ENCODE peak calls at places on chromosomes 1 and 21, in eight cellular contexts. N, H, P, Y, D, O, W and Z are unnamed samples.

GRCh38 chr1:53219711-53220110 is 723 bp downstream of the CZIB start:
- DNase-seq in N (no peak), H (no peak), P (no peak), Y (no peak), D (no peak), O (no peak), W (no peak), Z (no peak)

GRCh38 chr1:153610334-153611023 is 2.5 kb downstream of the S100A16 start:
- DNase-seq in N (no peak), H (no peak), P (no peak), Y (no peak), D (peak; percentile 82), O (no peak), W (no peak), Z (no peak)

GRCh38 chr1:93348104-93348780 is 2.5 kb downstream of the DR1 start:
- DNase-seq in N (no peak), H (no peak), P (no peak), Y (no peak), D (no peak), O (no peak), W (no peak), Z (no peak)

GRCh38 chr1:93061895-93062792 is 16.9 kb upstream of the MTF2 start:
- DNase-seq in N (no peak), H (peak; percentile 29), P (no peak), Y (no peak), D (peak; percentile 39), O (peak; percentile 51), W (no peak), Z (peak; percentile 49)

GRCh38 chr21:45786660-45787059 is 143.1 kb downstream of the PCBP3 start:
- DNase-seq in N (no peak), H (no peak), P (no peak), Y (no peak), D (no peak), O (no peak), W (no peak), Z (no peak)

GRCh38 chr1:55015731-55016620 is 17.2 kb downstream of the BSND start:
- DNase-seq in N (no peak), H (no peak), P (no peak), Y (no peak), D (no peak), O (no peak), W (no peak), Z (peak; percentile 10)

GRCh38 chr1:109691762-109692161 is 4.1 kb downstream of the GSTM1 start:
- DNase-seq in N (no peak), H (no peak), P (no peak), Y (peak; percentile 85), D (no peak), O (no peak), W (no peak), Z (peak; percentile 44)

GRCh38 chr1:57258616-57259330 is 165.1 kb downstream of the DAB1 start:
- DNase-seq in N (no peak), H (no peak), P (no peak), Y (no peak), D (no peak), O (no peak), W (no peak), Z (no peak)

GRCh38 chr1:77664923-77665516 is 17.4 kb downstream of the ZZZ3 start:
- DNase-seq in N (no peak), H (no peak), P (no peak), Y (no peak), D (no peak), O (no peak), W (no peak), Z (no peak)

GRCh38 chr1:40898434-40898900 is 36.3 kb upstream of the CITED4 start:
- DNase-seq in N (no peak), H (no peak), P (no peak), Y (no peak), D (peak; percentile 83), O (peak; percentile 7), W (no peak), Z (peak; percentile 24)

GRCh38 chr1:203929741-203930309 is 68.4 kb downstream of the SNRPE start:
- DNase-seq in N (no peak), H (no peak), P (no peak), Y (no peak), D (no peak), O (no peak), W (no peak), Z (no peak)

GRCh38 chr1:180241716-180242544 is 11.9 kb downstream of the LHX4 start:
- DNase-seq in N (no peak), H (no peak), P (no peak), Y (no peak), D (peak; percentile 12), O (no peak), W (no peak), Z (peak; percentile 12)

GRCh38 chr1:1489231-1489630 is 17.7 kb downstream of the ATAD3B start:
- DNase-seq in N (no peak), H (no peak), P (no peak), Y (no peak), D (no peak), O (no peak), W (no peak), Z (no peak)

GRCh38 chr1:45409243-45409642 is 69.0 kb upstream of the MUTYH start:
- DNase-seq in N (no peak), H (no peak), P (no peak), Y (no peak), D (no peak), O (no peak), W (no peak), Z (no peak)

GRCh38 chr1:24382165-24382577 is 31.4 kb downstream of the STPG1 start:
- DNase-seq in N (no peak), H (no peak), P (no peak), Y (no peak), D (peak; percentile 27), O (no peak), W (no peak), Z (no peak)

GRCh38 chr1:32406629-32407111 is 12.4 kb upstream of the BSDC1 start:
- DNase-seq in N (no peak), H (no peak), P (no peak), Y (no peak), D (peak; percentile 37), O (no peak), W (no peak), Z (no peak)

GRCh38 chr1:182615468-182616129 is 11.4 kb upstream of the RGS16 start:
- DNase-seq in N (no peak), H (peak; percentile 31), P (peak; percentile 72), Y (peak; percentile 65), D (no peak), O (no peak), W (no peak), Z (peak; percentile 19)

DNA sequence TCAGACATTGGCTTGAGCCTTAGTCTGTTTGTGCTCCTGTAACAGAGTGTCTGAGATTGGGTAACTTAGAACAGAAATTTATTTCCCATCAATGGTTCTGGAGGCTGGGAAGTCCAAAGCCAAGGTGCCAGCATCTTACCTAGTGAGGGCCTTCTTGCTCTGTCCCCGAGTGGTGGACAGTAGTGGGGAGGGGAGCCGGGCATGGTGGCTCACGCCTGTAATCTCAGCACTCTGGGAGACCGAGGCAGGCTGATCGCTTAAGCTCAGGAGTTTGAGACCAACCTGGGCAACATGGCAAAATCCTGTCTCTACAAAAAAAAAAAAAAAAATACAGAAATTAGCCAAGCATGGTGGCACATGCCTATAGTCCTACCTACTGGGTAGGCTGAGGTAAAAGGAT is 336.5 kb upstream of the VAMP3 start:
- DNase-seq in N (no peak), H (no peak), P (peak; percentile 7), Y (no peak), D (no peak), O (no peak), W (no peak), Z (no peak)
- TF ChIP-seq CTCF in N (no peak), H (no peak), P (no peak), Y (no peak), D (no peak), O (no peak), W (no peak), Z (no peak)

DNA sequence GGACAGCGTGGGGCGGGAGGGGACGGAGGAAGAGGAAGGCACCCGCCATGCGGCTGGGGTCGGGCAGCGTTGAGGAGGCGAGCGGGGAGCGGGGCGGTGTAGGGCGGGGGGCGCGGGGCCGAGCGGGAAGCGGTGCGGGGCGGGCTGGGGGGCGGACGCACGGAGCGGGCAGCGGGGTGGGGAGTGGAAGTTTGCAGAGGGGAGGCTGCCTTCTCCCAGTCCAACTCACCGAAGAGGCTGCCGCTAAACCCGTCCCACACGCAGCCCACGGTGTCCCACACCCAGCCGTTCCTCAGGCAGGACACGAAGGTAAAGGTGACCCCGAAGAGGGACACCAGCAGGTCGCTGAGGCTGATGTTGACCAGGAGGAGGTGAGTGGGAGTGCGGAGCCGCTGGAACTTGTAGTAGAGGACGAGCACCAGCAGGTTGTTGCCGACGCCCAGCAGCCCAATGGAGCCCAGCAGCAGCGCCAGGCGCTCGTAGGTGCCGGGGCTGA is 468 bp downstream of the CHML start:
- DNase-seq in N (peak; percentile 17), H (peak; percentile 40), P (peak; percentile 56), Y (peak; percentile 37), D (peak; percentile 49), O (peak; percentile 33), W (no peak), Z (no peak)
- TF ChIP-seq CTCF in N (no peak), H (no peak), P (no peak), Y (no peak), D (peak; percentile 17), O (peak; percentile 14), W (no peak), Z (no peak)

GRCh38 chr21:14120091-14120734 is 90.5 kb downstream of the LIPI start:
- DNase-seq in N (no peak), H (peak; percentile 73), P (no peak), Y (no peak), D (no peak), O (peak; percentile 59), W (no peak), Z (peak; percentile 2)

GRCh38 chr21:14121719-14122118 is 89.0 kb downstream of the LIPI start:
- DNase-seq in N (no peak), H (no peak), P (no peak), Y (no peak), D (no peak), O (no peak), W (no peak), Z (no peak)

GRCh38 chr21:14116080-14116481 is 94.7 kb downstream of the LIPI start:
- DNase-seq in N (no peak), H (no peak), P (no peak), Y (no peak), D (no peak), O (no peak), W (no peak), Z (no peak)

GRCh38 chr21:14115646-14116045 is 95.1 kb downstream of the LIPI start:
- DNase-seq in N (no peak), H (no peak), P (no peak), Y (no peak), D (no peak), O (no peak), W (no peak), Z (no peak)

DNA sequence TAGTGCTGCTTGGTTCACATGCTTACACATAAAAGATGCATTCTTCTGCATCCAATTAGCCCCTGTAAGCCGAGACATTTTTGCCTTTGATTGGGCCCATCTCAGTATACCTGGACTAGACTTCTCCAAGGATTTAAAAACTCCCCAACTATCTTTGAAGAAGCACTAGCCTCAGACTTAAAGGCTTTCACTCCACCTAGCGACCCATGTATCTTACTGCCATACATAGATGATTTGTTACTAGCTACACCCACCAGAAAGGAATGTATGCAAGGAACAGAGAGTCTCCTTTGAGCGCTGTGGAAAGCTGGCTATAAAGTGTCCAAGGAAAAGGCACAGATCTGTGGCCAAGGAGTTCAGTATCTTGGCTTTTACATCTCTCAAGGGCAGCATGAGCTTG is 91.7 kb downstream of the LIPI start:
- DNase-seq in N (no peak), H (no peak), P (no peak), Y (no peak), D (no peak), O (no peak), W (no peak), Z (no peak)
- TF ChIP-seq CTCF in N (no peak), H (no peak), P (no peak), Y (no peak), D (no peak), O (peak; percentile 39), W (no peak), Z (no peak)

GRCh38 chr1:117674521-117675400 is 68.9 kb downstream of the TENT5C start:
- DNase-seq in N (no peak), H (no peak), P (no peak), Y (no peak), D (no peak), O (peak; percentile 32), W (no peak), Z (no peak)
- TF ChIP-seq CTCF in N (no peak), H (no peak), P (no peak), Y (no peak), D (peak; percentile 62), O (peak; percentile 41), W (peak; percentile 55), Z (peak; percentile 33)